ENCODE peak calls at places on chromosomes 11 and 22, in five cellular contexts. R is K562, T is HepG2, Q is GM12878, O is SK-N-SH. B is an unnamed sample.

GRCh38 chr11:125084057-125084416 is 20.9 kb downstream of the SLC37A2 start:
- DNase-seq in Q (no peak), T (no peak), R (no peak), O (peak), B (no peak)

GRCh38 chr11:117861151-117862018 is 15.1 kb downstream of the FXYD6 start:
- DNase-seq in O (peak), Q (no peak), T (no peak), R (peak), B (peak)

GRCh38 chr11:4118107-4118506 is 23.5 kb downstream of the RRM1 start:
- DNase-seq in T (no peak), R (no peak), O (no peak), Q (no peak), B (no peak)

GRCh38 chr22:20429254-20430100 is 8.1 kb downstream of the SCARF2 start:
- DNase-seq in T (no peak), R (peak), O (peak), Q (no peak), B (peak)

GRCh38 chr11:27282141-27282590 is 80.8 kb downstream of the CCDC34 start:
- DNase-seq in T (peak), Q (no peak), R (no peak), O (no peak), B (no peak)

GRCh38 chr11:95912902-95913560 is 10.9 kb downstream of the MTMR2 start:
- DNase-seq in O (no peak), Q (no peak), R (no peak), T (no peak), B (no peak)

GRCh38 chr11:132850106-132850505 is 682.2 kb downstream of the OPCML start:
- DNase-seq in T (no peak), R (no peak), O (no peak), Q (no peak), B (no peak)

GRCh38 chr11:5600374-5600851 is 4.0 kb downstream of the TRIM6 start:
- DNase-seq in Q (peak), O (peak), R (peak), T (peak), B (peak)

GRCh38 chr11:131530411-131530810 is 160.0 kb downstream of the NTM start:
- DNase-seq in Q (no peak), R (no peak), O (no peak), T (no peak), B (no peak)

GRCh38 chr11:71281901-71282300 is 29.5 kb upstream of the SHANK2 start:
- DNase-seq in O (no peak), T (no peak), R (no peak), Q (no peak), B (no peak)

GRCh38 chr22:42955087-42955630 is 59.8 kb downstream of the PACSIN2 start:
- DNase-seq in O (no peak), T (no peak), R (no peak), Q (no peak), B (no peak)

GRCh38 chr11:36818410-36818809 is 220.4 kb upstream of the RAG2 start:
- DNase-seq in O (peak), T (no peak), R (peak), Q (no peak), B (peak)

GRCh38 chr22:38164578-38164953 is 17.1 kb downstream of the PLA2G6 start:
- DNase-seq in O (no peak), R (no peak), Q (no peak), T (no peak), B (no peak)

GRCh38 chr11:101848262-101848661 is 66.5 kb upstream of the CEP126 start:
- DNase-seq in O (no peak), T (peak), R (no peak), Q (no peak), B (no peak)

GRCh38 chr22:36757608-36758220 is 18.2 kb downstream of the IFT27 start:
- DNase-seq in O (peak), Q (no peak), R (peak), T (peak), B (peak)

GRCh38 chr11:86414032-86414431 is 39.3 kb downstream of the CCDC81 start:
- DNase-seq in T (no peak), Q (no peak), O (no peak), R (no peak), B (no peak)

GRCh38 chr22:46482311-46482710 is 55.1 kb downstream of the CELSR1 start:
- DNase-seq in Q (no peak), T (no peak), R (no peak), O (no peak), B (no peak)

GRCh38 chr11:85923455-85923854 is 68.3 kb downstream of the CCDC83 start:
- DNase-seq in R (no peak), O (no peak), Q (no peak), T (peak), B (no peak)

GRCh38 chr11:64719406-64719805 is 3.6 kb downstream of the NRXN2 start:
- DNase-seq in O (no peak), Q (no peak), R (no peak), T (no peak), B (no peak)

GRCh38 chr22:19855504-19856409 is 1.1 kb upstream of the GNB1L start:
- DNase-seq in Q (peak), T (peak), R (peak), O (peak), B (no peak)

GRCh38 chr22:38348751-38349496 is 31.7 kb upstream of the CSNK1E start:
- DNase-seq in Q (no peak), R (no peak), O (no peak), T (no peak), B (no peak)

GRCh38 chr22:20904008-20904979 is 12.9 kb upstream of the CRKL start:
- DNase-seq in O (no peak), R (peak), Q (no peak), T (peak), B (no peak)

GRCh38 chr11:35662061-35662648 is 420 bp upstream of the TRIM44 start:
- DNase-seq in O (peak), T (peak), R (no peak), Q (peak), B (no peak)

GRCh38 chr11:115527534-115528125 is 23.4 kb upstream of the CADM1 start:
- DNase-seq in O (no peak), T (no peak), Q (no peak), R (no peak), B (no peak)

GRCh38 chr11:9787981-9788521 is 124.2 kb downstream of the SWAP70 start:
- DNase-seq in O (no peak), Q (no peak), R (no peak), T (no peak), B (no peak)

GRCh38 chr22:48581821-48582469 is 1245.7 kb downstream of the BRD1 start:
- DNase-seq in R (no peak), T (no peak), Q (no peak), O (no peak), B (no peak)

GRCh38 chr11:126840975-126841374 is 159.6 kb downstream of the KIRREL3 start:
- DNase-seq in Q (no peak), T (no peak), R (no peak), O (no peak), B (no peak)
- H3K9ac ChIP-seq in Q (no peak), T (no peak), R (no peak), O (peak), B (no peak)

GRCh38 chr22:31896472-31896871 is 47.9 kb upstream of the YWHAH start:
- DNase-seq in T (no peak), Q (no peak), R (peak), O (no peak), B (no peak)

GRCh38 chr22:31897842-31898241 is 46.5 kb upstream of the YWHAH start:
- DNase-seq in R (no peak), Q (no peak), T (no peak), O (no peak), B (no peak)

GRCh38 chr22:31899661-31900060 is 44.7 kb upstream of the YWHAH start:
- DNase-seq in R (no peak), Q (no peak), T (no peak), O (no peak), B (no peak)

GRCh38 chr22:31898406-31898805 is 45.9 kb upstream of the YWHAH start:
- DNase-seq in Q (no peak), R (no peak), T (no peak), O (no peak), B (no peak)

GRCh38 chr22:31898911-31899310 is 45.4 kb upstream of the YWHAH start:
- DNase-seq in R (no peak), T (no peak), O (peak), Q (no peak), B (no peak)
- TF ChIP-seq CHD2 in R (no peak), T (no peak), O (no peak), Q (no peak), B (no peak)

DNA sequence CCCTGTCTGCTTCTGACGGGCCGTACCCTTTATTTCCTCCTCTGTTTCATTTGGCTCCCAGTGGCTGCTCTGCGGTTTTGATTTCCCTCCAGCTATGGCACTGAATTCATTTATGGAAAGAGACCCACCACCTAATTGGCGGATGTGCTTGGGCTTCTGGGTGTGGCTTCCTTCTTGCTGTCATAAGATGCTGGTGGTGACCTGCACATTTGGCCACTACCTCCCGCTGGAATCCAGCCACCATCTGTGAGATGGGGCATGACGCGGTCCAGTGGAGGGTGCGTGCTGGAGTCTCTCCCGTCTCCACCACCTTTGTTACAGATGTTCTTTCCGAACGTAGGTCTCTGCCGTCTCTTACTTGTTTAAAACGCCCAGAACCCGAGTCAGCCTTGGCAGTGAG is 47.7 kb upstream of the FADD start:
- DNase-seq in R (no peak), O (no peak), T (no peak), Q (no peak), B (no peak)
- H3K9ac ChIP-seq in R (no peak), O (no peak), T (no peak), Q (no peak), B (no peak)

DNA sequence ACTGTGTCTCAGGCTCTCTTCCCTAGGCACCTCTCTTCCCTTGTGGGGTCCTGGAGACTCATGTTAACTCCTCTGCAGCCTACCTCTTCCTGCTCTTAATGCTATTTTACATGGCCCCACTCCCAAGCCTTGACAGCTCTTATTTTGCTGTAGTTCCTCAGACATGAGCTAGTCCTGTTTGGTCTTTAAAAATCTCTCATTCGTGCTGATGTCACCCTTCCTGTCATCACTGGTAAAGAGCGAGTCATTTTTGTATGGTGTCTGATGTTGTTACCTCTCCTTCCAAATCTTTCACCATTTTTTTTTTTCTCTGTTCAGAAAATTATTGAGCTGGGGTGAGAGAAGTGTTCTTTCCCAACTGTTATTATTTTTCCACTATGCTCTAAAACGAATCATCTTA is 84.8 kb upstream of the ZBED5 start:
- DNase-seq in R (no peak), Q (no peak), T (no peak), O (no peak), B (no peak)
- TF ChIP-seq CHD2 in R (no peak), Q (no peak), T (no peak), O (no peak), B (no peak)

DNA sequence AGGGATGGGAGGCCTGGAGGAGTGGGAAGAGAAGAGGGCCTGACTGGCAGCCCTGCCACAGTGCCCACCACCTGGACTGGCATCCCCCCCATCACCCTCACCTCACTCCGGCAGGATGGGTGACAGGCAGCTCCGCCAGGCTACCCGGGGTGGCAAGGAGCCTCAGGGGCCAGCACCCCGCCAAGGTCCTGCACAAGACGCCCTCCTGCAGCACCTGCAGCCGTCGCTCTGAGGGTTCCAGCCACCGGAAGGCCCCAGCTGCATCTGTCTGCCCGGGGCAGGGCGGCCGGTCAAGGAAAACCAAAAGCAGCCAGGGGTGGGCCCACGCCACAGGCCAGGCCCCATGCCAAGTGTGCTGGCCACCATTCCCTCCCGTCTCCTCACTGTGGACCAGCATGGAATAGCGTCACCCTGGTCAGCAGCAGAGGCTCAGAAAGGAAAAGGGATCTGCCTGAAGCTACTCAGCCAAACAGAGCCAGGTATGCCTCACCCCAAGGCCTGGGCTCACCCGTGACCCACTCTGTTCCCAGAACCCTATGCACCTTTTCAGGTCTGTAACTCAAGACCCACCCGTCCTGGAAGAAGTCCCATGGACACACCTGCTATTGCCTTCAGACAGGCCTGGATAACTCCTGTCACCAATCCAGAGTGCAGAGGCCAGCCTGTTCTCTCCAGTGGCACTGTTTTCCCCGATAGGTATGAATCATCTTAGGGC is 7.0 kb downstream of the RHBDD3 start:
- DNase-seq in O (peak), R (no peak), T (no peak), Q (no peak), B (no peak)
- H3K9ac ChIP-seq in O (no peak), R (no peak), T (no peak), Q (no peak), B (no peak)

GRCh38 chr11:21931436-21932101 is 261.3 kb upstream of the ANO5 start:
- DNase-seq in R (no peak), Q (no peak), O (no peak), T (no peak), B (no peak)

GRCh38 chr11:21928834-21929233 is 264.1 kb upstream of the ANO5 start:
- DNase-seq in O (no peak), R (no peak), T (no peak), Q (no peak), B (no peak)

GRCh38 chr11:21927628-21928027 is 265.3 kb upstream of the ANO5 start:
- DNase-seq in Q (no peak), O (no peak), R (no peak), T (no peak), B (no peak)

DNA sequence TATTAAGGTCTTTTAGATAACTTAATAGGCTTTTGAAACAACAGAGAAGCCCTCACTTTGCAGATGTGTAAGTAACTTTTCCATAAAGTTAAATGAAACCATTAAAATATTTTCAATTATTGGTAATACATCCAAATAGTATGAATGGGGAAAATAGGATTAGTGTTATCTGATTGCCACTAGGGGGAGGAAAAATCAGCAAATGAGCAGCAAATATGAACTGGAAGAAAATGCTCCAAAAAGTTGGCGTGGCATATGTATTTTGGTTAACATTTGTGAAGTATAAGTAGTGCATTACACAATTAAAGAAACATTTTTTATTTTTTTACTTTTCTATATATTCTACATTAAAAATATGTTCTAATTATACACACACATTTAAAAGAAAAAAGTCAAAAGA is 259.8 kb upstream of the ANO5 start:
- DNase-seq in T (no peak), O (peak), Q (no peak), R (peak), B (no peak)
- TF ChIP-seq CHD2 in T (no peak), O (no peak), Q (no peak), R (no peak), B (no peak)

DNA sequence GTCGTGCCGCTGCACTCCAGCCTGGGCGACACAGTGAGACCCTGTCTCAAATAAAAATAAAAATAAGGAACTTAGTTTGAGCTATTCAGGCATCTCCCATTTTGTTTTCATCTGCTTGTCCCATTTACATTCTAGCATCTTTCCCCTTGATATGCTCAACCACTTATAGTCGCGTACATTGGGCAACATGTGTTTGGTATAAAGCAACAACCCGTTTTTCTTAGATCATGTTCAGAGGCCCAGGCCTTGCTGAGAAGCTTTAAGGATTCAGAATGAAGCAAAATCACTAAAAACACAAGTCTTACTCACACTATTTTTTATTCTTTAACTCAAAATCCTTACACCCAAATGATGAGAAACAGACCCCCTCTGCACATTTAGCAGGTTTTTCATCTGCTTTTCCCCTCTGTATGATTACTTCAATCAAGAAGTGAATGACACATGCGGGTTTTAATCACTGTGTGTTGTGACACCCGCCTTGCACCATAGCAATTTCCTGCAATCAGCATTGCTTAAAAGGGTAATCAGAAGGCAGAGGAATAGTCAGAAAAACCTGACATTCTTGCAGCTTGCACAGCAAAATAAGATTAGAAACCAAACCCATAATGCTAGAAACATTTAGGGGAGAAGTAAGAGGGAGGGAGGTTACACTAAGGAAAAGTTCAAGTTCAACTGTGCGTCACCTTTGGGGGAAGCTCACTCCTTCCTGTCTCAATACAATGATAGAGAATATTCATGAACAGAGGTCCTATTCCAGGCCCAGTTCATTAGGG is 25.9 kb downstream of the ALG9 start:
- DNase-seq in O (no peak), Q (no peak), R (no peak), T (no peak), B (no peak)
- H3K9ac ChIP-seq in O (no peak), Q (no peak), R (no peak), T (no peak), B (no peak)

DNA sequence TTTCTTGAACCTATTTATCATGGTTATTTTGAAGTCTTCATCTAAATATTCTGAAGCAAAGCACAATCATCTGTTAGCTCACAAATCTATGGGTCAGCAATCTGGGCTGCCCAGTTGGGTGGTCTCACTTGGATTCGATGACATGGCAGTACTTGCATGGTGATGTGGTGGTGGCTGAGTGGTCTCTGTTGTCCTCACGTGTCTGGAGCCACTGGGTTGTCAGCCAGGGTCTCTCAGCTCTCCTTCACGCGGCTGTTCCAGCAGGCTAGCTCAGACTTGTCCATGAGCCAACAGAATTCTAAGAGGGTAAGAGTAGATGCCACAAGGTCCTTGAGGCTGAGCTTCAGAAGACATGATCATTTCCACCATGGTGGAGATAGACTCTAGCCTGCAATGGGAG is 66.4 kb upstream of the KCNQ1OT1 start:
- DNase-seq in O (no peak), T (no peak), Q (no peak), R (no peak), B (no peak)
- TF ChIP-seq CHD2 in O (no peak), T (no peak), Q (no peak), R (no peak), B (no peak)